ENCODE peak calls at places on chromosomes 7 and 10, in five cellular contexts. One of them, this sample, is unnamed.

GRCh38 chr10:105681051-105681450 is 1040.0 kb downstream of the SORCS3 start:
- DNase-seq in endothelial cell: no peak
- DNase-seq in hippocampal formation: no peak
- DNase-seq in DMS153: no peak
- DNase-seq in AG09309: no peak
- DNase-seq in this sample: no peak

GRCh38 chr7:123437447-123437995 is 96.9 kb downstream of the IQUB start:
- DNase-seq in endothelial cell: no peak
- DNase-seq in hippocampal formation: no peak
- DNase-seq in DMS153: no peak
- DNase-seq in AG09309: no peak
- DNase-seq in this sample: no peak

GRCh38 chr7:128919881-128920789 is 9.6 kb upstream of the KCP start:
- DNase-seq in endothelial cell: no peak
- DNase-seq in hippocampal formation: no peak
- DNase-seq in DMS153: no peak
- DNase-seq in AG09309: no peak
- DNase-seq in this sample: no peak

GRCh38 chr10:94489976-94490788 is 55.4 kb upstream of the HELLS start:
- DNase-seq in endothelial cell: no peak
- DNase-seq in hippocampal formation: no peak
- DNase-seq in DMS153: no peak
- DNase-seq in AG09309: no peak
- DNase-seq in this sample: no peak

GRCh38 chr7:70647801-70648491 is 484.0 kb upstream of the GALNT17 start:
- DNase-seq in endothelial cell: no peak
- DNase-seq in hippocampal formation: no peak
- DNase-seq in DMS153: no peak
- DNase-seq in AG09309: no peak
- DNase-seq in this sample: no peak

GRCh38 chr7:56483153-56483552 is 366.9 kb upstream of the NUPR2 start:
- DNase-seq in endothelial cell: no peak
- DNase-seq in hippocampal formation: no peak
- DNase-seq in DMS153: no peak
- DNase-seq in AG09309: no peak
- DNase-seq in this sample: no peak

GRCh38 chr7:52269669-52270068 is 765.8 kb upstream of the POM121L12 start:
- DNase-seq in endothelial cell: no peak
- DNase-seq in hippocampal formation: no peak
- DNase-seq in DMS153: no peak
- DNase-seq in AG09309: no peak
- DNase-seq in this sample: no peak

GRCh38 chr10:102141583-102142107 is 8.8 kb downstream of the PPRC1 start:
- DNase-seq in endothelial cell: no peak
- DNase-seq in hippocampal formation: no peak
- DNase-seq in DMS153: no peak
- DNase-seq in AG09309: no peak
- DNase-seq in this sample: no peak

GRCh38 chr10:95513941-95514392 is 47.2 kb downstream of the SORBS1 start:
- DNase-seq in endothelial cell: no peak
- DNase-seq in hippocampal formation: peak
- DNase-seq in DMS153: no peak
- DNase-seq in AG09309: peak
- DNase-seq in this sample: no peak

GRCh38 chr10:70254795-70255328 is 21.6 kb upstream of the PPA1 start:
- DNase-seq in endothelial cell: no peak
- DNase-seq in hippocampal formation: no peak
- DNase-seq in DMS153: no peak
- DNase-seq in AG09309: no peak
- DNase-seq in this sample: no peak